ENCODE peak calls at places on chromosomes 16 and 17, in ten cellular contexts. L is AG10803, N is HFF-Myc, D is mucosa of descending colon, R is IMR-90, Q is choroid plexus epithelial cell, H is ovary, C is GM23248, T is Peyer's patch, B is neural progenitor cell. A is an unnamed sample.

GRCh38 chr17:82718986-82719685 is 2.6 kb downstream of the FN3KRP start:
- DNase-seq in L (no peak), N (no peak), D (no peak), R (no peak), Q (no peak), H (no peak), C (no peak), T (no peak), B (no peak), A (no peak)

GRCh38 chr16:31074814-31075183 is 577 bp downstream of the ZNF646 start:
- DNase-seq in L (no peak), N (no peak), D (no peak), R (peak), Q (peak), H (no peak), C (peak), T (no peak), B (no peak), A (no peak)

GRCh38 chr16:1441391-1441829 is 2.9 kb downstream of the CCDC154 start:
- DNase-seq in L (no peak), N (no peak), D (no peak), R (no peak), Q (no peak), H (no peak), C (no peak), T (no peak), B (no peak), A (no peak)

GRCh38 chr17:66540131-66540781 is 237.8 kb downstream of the PRKCA start:
- DNase-seq in L (peak), N (no peak), D (peak), R (peak), Q (peak), H (peak), C (peak), T (no peak), B (peak), A (peak)

GRCh38 chr16:84478172-84478948 is 26.1 kb downstream of the MEAK7 start:
- DNase-seq in L (peak), N (peak), D (no peak), R (peak), Q (peak), H (no peak), C (peak), T (no peak), B (no peak), A (peak)

GRCh38 chr17:51725185-51725584 is 433.3 kb downstream of the CA10 start:
- DNase-seq in L (no peak), N (no peak), D (no peak), R (no peak), Q (no peak), H (no peak), C (no peak), T (no peak), B (no peak), A (no peak)

GRCh38 chr16:10040136-10041080 is 141.8 kb downstream of the GRIN2A start:
- DNase-seq in L (no peak), N (no peak), D (no peak), R (no peak), Q (no peak), H (no peak), C (no peak), T (no peak), B (peak), A (no peak)

GRCh38 chr16:31411024-31411845 is 16.9 kb downstream of the COX6A2 start:
- DNase-seq in L (no peak), N (no peak), D (no peak), R (no peak), Q (no peak), H (no peak), C (peak), T (no peak), B (no peak), A (no peak)

GRCh38 chr17:78697846-78698343 is 84.2 kb downstream of the CYTH1 start:
- DNase-seq in L (no peak), N (no peak), D (no peak), R (no peak), Q (no peak), H (no peak), C (no peak), T (peak), B (no peak), A (no peak)

GRCh38 chr17:76700290-76700626 is 10.5 kb downstream of the MXRA7 start:
- DNase-seq in L (no peak), N (no peak), D (no peak), R (no peak), Q (no peak), H (no peak), C (peak), T (no peak), B (no peak), A (no peak)

GRCh38 chr17:13362341-13363122 is 239.2 kb downstream of the HS3ST3A1 start:
- DNase-seq in L (peak), N (peak), D (no peak), R (peak), Q (peak), H (no peak), C (peak), T (no peak), B (peak), A (peak)

GRCh38 chr17:78387982-78388941 is 9.8 kb downstream of the PGS1 start:
- DNase-seq in L (no peak), N (no peak), D (no peak), R (peak), Q (peak), H (no peak), C (no peak), T (peak), B (no peak), A (no peak)

GRCh38 chr17:61448042-61448441 is 4.2 kb upstream of the TBX4 start:
- DNase-seq in L (no peak), N (no peak), D (no peak), R (no peak), Q (no peak), H (no peak), C (no peak), T (no peak), B (no peak), A (no peak)

GRCh38 chr17:75109047-75109406 is 742 bp upstream of the ARMC7 start:
- DNase-seq in L (no peak), N (no peak), D (no peak), R (no peak), Q (no peak), H (no peak), C (no peak), T (no peak), B (peak), A (no peak)

GRCh38 chr17:63514974-63515373 is 8.2 kb upstream of the KCNH6 start:
- DNase-seq in L (no peak), N (no peak), D (no peak), R (no peak), Q (no peak), H (no peak), C (no peak), T (no peak), B (no peak), A (no peak)

GRCh38 chr17:27419156-27419555 is 37.1 kb upstream of the KSR1 start:
- DNase-seq in L (no peak), N (no peak), D (no peak), R (no peak), Q (no peak), H (no peak), C (no peak), T (no peak), B (no peak), A (no peak)

GRCh38 chr17:78940708-78941107 is 15.5 kb upstream of the TIMP2 start:
- DNase-seq in L (no peak), N (no peak), D (no peak), R (peak), Q (peak), H (no peak), C (no peak), T (no peak), B (peak), A (no peak)

GRCh38 chr16:67177743-67178699 is 5.7 kb downstream of the MATCAP1 start:
- DNase-seq in L (peak), N (no peak), D (peak), R (peak), Q (peak), H (peak), C (peak), T (peak), B (peak), A (no peak)

GRCh38 chr17:38891441-38891840 is 21.6 kb downstream of the LASP1 start:
- DNase-seq in L (no peak), N (no peak), D (no peak), R (no peak), Q (no peak), H (no peak), C (no peak), T (no peak), B (no peak), A (no peak)

GRCh38 chr17:38892083-38892482 is 22.2 kb downstream of the LASP1 start:
- DNase-seq in L (no peak), N (no peak), D (no peak), R (no peak), Q (no peak), H (no peak), C (no peak), T (no peak), B (no peak), A (no peak)

GRCh38 chr17:38889745-38890409 is 20.0 kb downstream of the LASP1 start:
- DNase-seq in L (no peak), N (no peak), D (no peak), R (no peak), Q (no peak), H (no peak), C (no peak), T (no peak), B (no peak), A (no peak)

GRCh38 chr17:38888842-38889241 is 19.0 kb downstream of the LASP1 start:
- DNase-seq in L (no peak), N (no peak), D (no peak), R (no peak), Q (no peak), H (no peak), C (no peak), T (no peak), B (no peak), A (no peak)

DNA sequence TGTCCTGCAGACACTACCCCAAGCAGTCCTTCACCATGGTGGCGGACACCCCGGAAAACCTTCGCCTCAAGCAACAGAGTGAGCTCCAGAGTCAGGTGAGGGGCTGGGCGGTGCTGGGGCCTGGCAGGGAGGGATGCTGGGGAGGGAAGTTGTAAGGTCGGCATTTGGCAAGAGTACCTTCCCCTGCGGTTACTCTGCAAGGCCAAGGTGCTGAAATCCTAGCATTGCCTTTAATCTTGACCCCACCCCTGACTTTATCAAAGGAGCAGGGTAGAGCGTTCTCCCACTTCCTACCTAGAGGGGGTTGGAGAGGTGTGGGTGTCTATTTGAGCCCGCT is 20.5 kb downstream of the LASP1 start:
- DNase-seq in L (no peak), N (no peak), D (no peak), R (no peak), Q (no peak), H (no peak), C (no peak), T (no peak), B (no peak), A (no peak)
- H3K4me3 ChIP-seq in L (no peak), N (no peak), D (no peak), R (no peak), Q (no peak), H (no peak), C (no peak), T (no peak), B (no peak), A (no peak)

GRCh38 chr17:71975331-71975801 is 145.5 kb upstream of the SOX9 start:
- DNase-seq in L (peak), N (no peak), D (peak), R (peak), Q (peak), H (no peak), C (peak), T (peak), B (peak), A (peak)

GRCh38 chr17:71974051-71974450 is 146.8 kb upstream of the SOX9 start:
- DNase-seq in L (no peak), N (no peak), D (no peak), R (no peak), Q (no peak), H (no peak), C (no peak), T (no peak), B (no peak), A (no peak)

GRCh38 chr17:71978435-71978834 is 142.4 kb upstream of the SOX9 start:
- DNase-seq in L (no peak), N (no peak), D (no peak), R (no peak), Q (no peak), H (no peak), C (no peak), T (no peak), B (no peak), A (no peak)

GRCh38 chr17:71980171-71980570 is 140.6 kb upstream of the SOX9 start:
- DNase-seq in L (peak), N (no peak), D (no peak), R (no peak), Q (no peak), H (no peak), C (peak), T (no peak), B (no peak), A (no peak)

GRCh38 chr17:71975998-71976649 is 144.7 kb upstream of the SOX9 start:
- DNase-seq in L (peak), N (peak), D (peak), R (peak), Q (peak), H (peak), C (peak), T (peak), B (peak), A (peak)
- H3K4me3 ChIP-seq in L (peak), N (no peak), D (no peak), R (no peak), Q (no peak), H (no peak), C (peak), T (no peak), B (no peak), A (no peak)

GRCh38 chr17:42653179-42654124 is 5.6 kb upstream of the TUBG2 start:
- DNase-seq in L (peak), N (peak), D (peak), R (peak), Q (peak), H (peak), C (peak), T (no peak), B (peak), A (no peak)

GRCh38 chr17:42651392-42651791 is 7.7 kb upstream of the TUBG2 start:
- DNase-seq in L (no peak), N (no peak), D (no peak), R (no peak), Q (no peak), H (no peak), C (no peak), T (no peak), B (no peak), A (no peak)

GRCh38 chr17:42657824-42658588 is 1.1 kb upstream of the TUBG2 start:
- DNase-seq in L (no peak), N (no peak), D (no peak), R (no peak), Q (no peak), H (no peak), C (no peak), T (no peak), B (no peak), A (no peak)

GRCh38 chr17:42659079-42659931 is at the start of gene TUBG2:
- DNase-seq in L (peak), N (no peak), D (peak), R (peak), Q (peak), H (peak), C (peak), T (peak), B (peak), A (no peak)

DNA sequence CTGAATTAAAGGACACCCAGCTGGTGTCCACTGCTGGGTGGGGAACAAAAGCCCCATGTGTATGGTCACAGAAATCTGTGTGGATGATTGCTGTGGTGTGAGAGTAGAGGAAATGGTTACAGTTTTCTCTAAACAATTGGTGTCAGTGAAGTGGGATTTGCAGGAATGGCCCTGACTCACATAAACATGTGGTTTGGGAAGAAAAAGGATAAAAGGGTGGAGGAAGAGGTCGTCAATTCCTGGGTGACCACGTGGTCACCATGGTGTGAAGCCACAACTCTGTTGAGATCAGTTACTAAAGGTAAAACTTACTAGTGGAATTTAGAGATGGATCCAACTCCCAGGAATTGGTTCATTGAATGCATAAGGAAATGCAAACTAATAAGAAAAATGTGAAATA is 3.6 kb upstream of the TUBG2 start:
- DNase-seq in L (peak), N (no peak), D (no peak), R (peak), Q (no peak), H (no peak), C (peak), T (no peak), B (no peak), A (no peak)
- H3K4me3 ChIP-seq in L (no peak), N (no peak), D (no peak), R (no peak), Q (no peak), H (no peak), C (no peak), T (no peak), B (no peak), A (no peak)

DNA sequence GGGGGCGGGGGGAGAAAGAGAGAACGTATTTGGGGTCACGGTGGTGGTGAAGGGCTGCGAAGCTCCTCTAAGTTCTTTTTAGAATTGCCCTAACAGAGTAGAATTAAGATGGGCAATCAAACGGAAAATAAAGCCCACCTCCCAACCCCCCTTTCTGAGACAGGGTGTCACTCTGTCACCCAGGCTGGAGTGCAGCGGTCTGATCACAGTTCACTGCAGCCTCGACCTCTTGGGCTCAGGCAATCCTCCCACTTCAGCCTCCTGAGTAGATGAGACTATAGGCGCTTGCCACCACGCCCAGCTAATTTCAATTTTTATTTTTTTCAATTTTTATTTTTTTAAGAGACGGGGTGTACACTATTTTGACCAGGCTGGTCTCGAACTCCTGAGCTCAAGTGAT is 710 bp upstream of the CAVIN1 start:
- DNase-seq in L (no peak), N (no peak), D (no peak), R (no peak), Q (no peak), H (no peak), C (no peak), T (no peak), B (no peak), A (no peak)
- H3K4me3 ChIP-seq in L (peak), N (peak), D (no peak), R (peak), Q (peak), H (peak), C (peak), T (no peak), B (peak), A (peak)

GRCh38 chr16:57843400-57843799 is 41.1 kb upstream of the KIFC3 start:
- DNase-seq in L (no peak), N (no peak), D (no peak), R (no peak), Q (no peak), H (no peak), C (no peak), T (peak), B (no peak), A (no peak)

GRCh38 chr16:57842606-57843005 is 40.3 kb upstream of the KIFC3 start:
- DNase-seq in L (no peak), N (no peak), D (no peak), R (no peak), Q (peak), H (no peak), C (no peak), T (no peak), B (no peak), A (no peak)

GRCh38 chr16:57845115-57845514 is 42.8 kb upstream of the KIFC3 start:
- DNase-seq in L (no peak), N (no peak), D (no peak), R (no peak), Q (no peak), H (no peak), C (no peak), T (no peak), B (no peak), A (no peak)

GRCh38 chr16:57846078-57846697 is 43.9 kb upstream of the KIFC3 start:
- DNase-seq in L (no peak), N (no peak), D (no peak), R (no peak), Q (peak), H (peak), C (no peak), T (peak), B (peak), A (no peak)

GRCh38 chr16:57844416-57845030 is 42.2 kb upstream of the KIFC3 start:
- DNase-seq in L (no peak), N (no peak), D (no peak), R (no peak), Q (no peak), H (no peak), C (no peak), T (peak), B (no peak), A (no peak)
- H3K4me3 ChIP-seq in L (no peak), N (no peak), D (no peak), R (no peak), Q (no peak), H (no peak), C (no peak), T (no peak), B (no peak), A (no peak)

DNA sequence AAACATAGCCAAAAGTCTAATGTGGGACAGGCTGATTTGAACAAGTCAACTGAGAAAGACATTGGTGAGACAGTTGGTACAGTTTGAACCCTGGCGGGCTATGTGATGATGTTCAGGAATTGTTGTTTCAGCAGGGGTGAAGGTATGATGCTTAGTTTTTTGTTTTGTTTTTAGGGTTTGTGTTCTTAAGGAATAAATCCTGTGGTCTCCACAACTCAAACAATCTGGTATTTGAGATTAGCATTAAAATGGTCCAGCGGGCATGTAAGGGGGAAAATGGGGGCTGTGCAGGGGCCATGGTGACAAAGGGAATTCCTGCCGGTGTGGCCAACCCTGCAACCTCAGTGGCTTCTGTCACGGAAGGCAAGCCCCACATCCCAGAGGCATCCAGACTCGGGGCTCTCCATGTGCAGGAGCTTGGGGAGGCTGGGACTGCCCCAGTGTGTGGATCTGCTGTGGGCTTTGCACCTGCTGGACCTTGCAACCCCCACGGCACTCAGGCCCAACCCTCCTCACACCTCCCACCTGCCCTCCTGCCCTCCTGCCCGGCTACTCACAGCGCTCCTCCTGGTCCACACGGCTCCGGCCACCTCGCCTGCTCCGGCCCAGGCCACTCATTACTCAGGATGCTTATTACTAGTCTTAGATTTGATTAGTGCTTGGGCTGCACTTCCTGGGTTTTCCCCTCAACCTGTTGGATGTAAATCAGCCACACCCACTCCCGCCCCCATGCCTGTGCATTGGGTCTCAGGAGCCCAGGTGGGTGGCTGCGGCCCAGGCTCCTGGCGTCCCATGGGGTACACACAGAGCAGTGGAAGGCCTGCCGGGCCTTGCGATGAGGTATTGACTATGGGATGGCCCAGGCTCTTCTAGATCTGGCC is at the start of gene TNFRSF13B:
- DNase-seq in L (no peak), N (no peak), D (no peak), R (no peak), Q (no peak), H (no peak), C (no peak), T (peak), B (no peak), A (no peak)
- H3K4me3 ChIP-seq in L (no peak), N (no peak), D (no peak), R (no peak), Q (no peak), H (no peak), C (no peak), T (peak), B (no peak), A (no peak)

A was measured in skeletal muscle cell.